ENCODE peak calls at places on chromosome 1, in nine cellular contexts. R, O, U, P, K, H, X, D and Z are unnamed samples.

GRCh38 chr1:220511785-220512184 is 16.2 kb upstream of the MARK1 start:
- DNase-seq in H (no peak), D (no peak), U (no peak), X (no peak), P (no peak), K (no peak), O (no peak), R (no peak), Z (no peak)

GRCh38 chr1:186218661-186219352 is 156.2 kb downstream of the TPR start:
- DNase-seq in D (no peak), X (no peak), P (no peak), U (no peak), R (no peak), K (no peak), H (peak), O (peak), Z (no peak)

GRCh38 chr1:116585886-116586285 is 15.1 kb upstream of the CD58 start:
- DNase-seq in D (no peak), P (no peak), X (no peak), K (no peak), H (no peak), O (no peak), R (no peak), U (no peak), Z (no peak)

GRCh38 chr1:216020743-216021345 is 402.4 kb downstream of the USH2A start:
- DNase-seq in R (no peak), U (no peak), H (no peak), P (no peak), D (no peak), X (no peak), O (no peak), K (no peak), Z (no peak)

GRCh38 chr1:171486048-171486519 is 754 bp downstream of the PRRC2C start:
- DNase-seq in D (peak), P (peak), K (peak), X (peak), O (peak), U (peak), H (peak), R (no peak), Z (peak)

GRCh38 chr1:37721565-37721964 is 29.2 kb downstream of the CDCA8 start:
- DNase-seq in X (no peak), K (no peak), O (no peak), D (no peak), U (no peak), P (peak), H (no peak), R (no peak), Z (no peak)

GRCh38 chr1:214425101-214425500 is 126.3 kb downstream of the PTPN14 start:
- DNase-seq in X (no peak), P (peak), R (no peak), O (no peak), H (no peak), K (no peak), U (no peak), D (no peak), Z (no peak)

GRCh38 chr1:219537182-219537581 is 75.7 kb downstream of the ZC3H11B start:
- DNase-seq in K (no peak), R (no peak), O (no peak), P (no peak), U (no peak), H (no peak), D (no peak), X (no peak), Z (no peak)

GRCh38 chr1:77126309-77126708 is 92.9 kb downstream of the PIGK start:
- DNase-seq in U (peak), X (peak), P (peak), O (peak), D (peak), R (no peak), K (no peak), H (no peak), Z (no peak)

GRCh38 chr1:101846820-101847219 is 149.9 kb downstream of the OLFM3 start:
- DNase-seq in D (no peak), O (no peak), H (no peak), P (no peak), K (no peak), U (no peak), X (no peak), R (no peak), Z (no peak)

GRCh38 chr1:66439028-66439427 is 94.9 kb upstream of the SGIP1 start:
- DNase-seq in H (peak), O (peak), D (no peak), X (peak), P (peak), U (no peak), R (no peak), K (no peak), Z (no peak)